ENCODE peak calls at places on chromosomes 11 and 22, in six cellular contexts. J is IMR-90; Z is A549; D is body of pancreas; A is breast epithelium; K is naive thymus-derived CD4-positive, alpha-beta T cell. L is an unnamed sample.
A peak's percentile ranks its signal among the peaks of the same experiment; 100 is the strongest.

GRCh38 chr11:30228323-30228884 is 2.4 kb upstream of the FSHB start:
- DNase-seq in Z (no peak), K (no peak), A (no peak), J (no peak), D (no peak), L (no peak)

GRCh38 chr11:7353100-7353499 is 101.4 kb downstream of the SYT9 start:
- DNase-seq in K (no peak), J (no peak), A (no peak), Z (peak; percentile 43), D (no peak), L (no peak)

GRCh38 chr11:134120921-134121526 is 52.2 kb downstream of the JAM3 start:
- DNase-seq in Z (no peak), A (no peak), K (no peak), D (no peak), J (peak; percentile 52), L (no peak)

GRCh38 chr11:33575311-33575710 is 125.3 kb downstream of the C11orf91 start:
- DNase-seq in D (no peak), Z (no peak), K (no peak), A (no peak), J (no peak), L (no peak)

GRCh38 chr11:46272816-46273427 is 4.5 kb upstream of the CREB3L1 start:
- DNase-seq in D (peak; percentile 75), K (no peak), A (no peak), Z (no peak), J (peak; percentile 76), L (no peak)

GRCh38 chr11:28674432-28675076 is 566.4 kb downstream of the METTL15 start:
- DNase-seq in D (no peak), J (peak; percentile 67), A (no peak), Z (peak; percentile 27), K (no peak), L (no peak)

GRCh38 chr11:35390737-35391682 is 28.3 kb downstream of the SLC1A2 start:
- DNase-seq in K (no peak), D (peak; percentile 72), A (no peak), J (peak; percentile 89), Z (peak; percentile 73), L (no peak)

GRCh38 chr11:109309153-109309552 is 112.8 kb upstream of the C11orf87 start:
- DNase-seq in D (no peak), Z (no peak), K (no peak), A (no peak), J (no peak), L (no peak)

GRCh38 chr22:48485144-48486135 is 1342.2 kb downstream of the BRD1 start:
- DNase-seq in A (peak; percentile 50), J (no peak), K (no peak), Z (no peak), D (no peak), L (no peak)

GRCh38 chr11:88414981-88415391 is 77.5 kb upstream of the CTSC start:
- DNase-seq in J (peak; percentile 44), Z (no peak), D (no peak), K (no peak), A (no peak), L (peak; percentile 18)

GRCh38 chr11:104003491-104003890 is 32.9 kb upstream of the DDI1 start:
- DNase-seq in K (no peak), J (peak; percentile 64), D (no peak), A (no peak), Z (no peak), L (no peak)

GRCh38 chr11:114275295-114275694 is 20.9 kb upstream of the NNMT start:
- DNase-seq in D (no peak), J (no peak), K (no peak), Z (no peak), A (no peak), L (no peak)

GRCh38 chr11:46410021-46410420 is 18.4 kb upstream of the CHRM4 start:
- DNase-seq in Z (peak; percentile 46), D (no peak), K (no peak), A (no peak), J (no peak), L (no peak)

GRCh38 chr11:36088234-36088975 is 144.5 kb downstream of the LDLRAD3 start:
- DNase-seq in Z (no peak), K (no peak), A (no peak), D (no peak), J (peak; percentile 44), L (no peak)

GRCh38 chr11:74683941-74684481 is 47.2 kb downstream of the CHRDL2 start:
- DNase-seq in K (no peak), D (peak; percentile 4), Z (no peak), A (no peak), J (peak; percentile 71), L (no peak)

DNA sequence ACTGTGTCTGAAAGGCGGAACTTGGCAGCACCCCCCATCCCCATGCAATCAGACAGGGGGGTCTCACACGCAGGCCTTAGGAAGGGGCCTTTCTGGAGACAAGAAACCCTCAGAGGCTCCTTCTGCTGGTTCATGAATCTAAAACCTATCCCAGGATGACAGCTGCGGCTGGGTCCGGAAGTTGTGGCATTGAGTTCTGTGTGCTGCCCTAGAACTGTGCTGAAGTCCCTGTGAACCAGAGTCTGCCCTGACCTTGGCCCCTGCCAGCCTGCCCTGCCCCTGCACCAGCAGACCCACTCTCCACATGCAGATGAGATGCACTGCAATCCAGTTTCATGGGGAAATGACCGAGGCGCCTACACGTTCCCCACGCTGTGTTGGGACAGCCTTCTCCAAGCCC is 268.0 kb downstream of the CTTN start:
- DNase-seq in J (no peak), A (no peak), K (no peak), Z (no peak), D (no peak), L (no peak)
- H3K9me3 ChIP-seq in J (no peaks in the 10 kb centered on the region), A (no peaks in the 10 kb centered on the region), K (no peaks in the 10 kb centered on the region), Z (no peaks in the 10 kb centered on the region), D (no peaks in the 10 kb centered on the region), L (no peaks in the 10 kb centered on the region)

DNA sequence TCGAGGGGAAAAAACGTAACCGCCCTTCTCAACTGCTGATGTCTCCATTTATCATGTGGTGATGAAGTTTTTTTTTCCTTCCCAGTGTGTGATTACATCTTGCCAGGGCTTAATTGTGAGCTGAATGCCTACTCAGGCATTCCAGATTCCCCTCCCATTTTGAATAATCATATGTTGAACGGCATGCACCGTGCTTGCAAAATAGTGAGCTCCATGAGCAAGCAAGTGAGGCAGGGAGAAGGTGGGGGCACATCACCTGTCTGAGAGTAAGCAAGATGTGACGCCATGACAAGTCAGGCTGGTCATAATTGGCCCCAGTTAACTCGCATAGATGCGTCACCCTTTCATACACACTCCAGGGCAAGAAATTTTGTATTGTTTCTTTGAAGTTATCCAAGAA is 2.7 kb upstream of the TOB2 start:
- DNase-seq in K (no peak), D (no peak), A (no peak), J (no peak), Z (no peak), L (no peak)
- H3K9me3 ChIP-seq in K (no peaks in the 10 kb centered on the region), D (no peaks in the 10 kb centered on the region), A (no peaks in the 10 kb centered on the region), J (no peaks in the 10 kb centered on the region), Z (no peaks in the 10 kb centered on the region), L (no peaks in the 10 kb centered on the region)

DNA sequence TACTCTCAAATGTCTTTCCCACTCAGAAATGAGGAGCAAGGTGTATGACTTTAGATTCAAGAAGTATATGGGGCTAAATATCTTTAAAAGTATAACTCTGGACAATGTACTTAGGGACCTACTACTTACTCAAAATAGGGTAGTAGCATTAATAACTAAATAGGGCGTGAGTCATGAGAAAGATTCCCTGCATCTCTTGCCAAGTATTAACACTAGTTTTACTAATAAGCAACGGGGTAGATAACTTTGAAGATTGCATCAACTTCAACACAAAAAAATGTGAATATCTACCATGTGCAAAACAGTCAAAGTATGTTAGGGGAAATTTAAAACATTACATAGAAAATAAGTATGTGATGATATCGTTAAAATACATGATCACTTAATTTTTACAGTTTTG is 99.6 kb downstream of the PGR start:
- DNase-seq in Z (no peak), J (no peak), K (no peak), D (no peak), A (no peak), L (no peak)
- H3K9me3 ChIP-seq in Z (no peaks in the 10 kb centered on the region), J (no peaks in the 10 kb centered on the region), K (no peaks in the 10 kb centered on the region), D (no peaks in the 10 kb centered on the region), A (no peaks in the 10 kb centered on the region), L (no peaks in the 10 kb centered on the region)

GRCh38 chr11:70586261-70587094 is 188.1 kb downstream of the CTTN start:
- DNase-seq in A (no peak), D (no peak), Z (no peak), K (no peak), J (no peak), L (no peak)
- H3K9me3 ChIP-seq in A (no peaks in the 10 kb centered on the region), D (no peaks in the 10 kb centered on the region), Z (no peaks in the 10 kb centered on the region), K (no peaks in the 10 kb centered on the region), J (no peaks in the 10 kb centered on the region), L (no peaks in the 10 kb centered on the region)

GRCh38 chr11:66365711-66366619 is 5.6 kb downstream of the SLC29A2 start:
- DNase-seq in A (no peak), Z (no peak), J (no peak), K (no peak), D (no peak), L (no peak)

GRCh38 chr11:66366844-66367477 is 4.6 kb downstream of the SLC29A2 start:
- DNase-seq in A (no peak), Z (no peak), D (no peak), J (no peak), K (no peak), L (no peak)

GRCh38 chr11:66369073-66369894 is 2.3 kb downstream of the SLC29A2 start:
- DNase-seq in Z (no peak), A (no peak), K (no peak), J (no peak), D (no peak), L (no peak)

GRCh38 chr11:66367561-66368312 is 3.8 kb downstream of the SLC29A2 start:
- DNase-seq in D (no peak), J (no peak), Z (no peak), K (no peak), A (no peak), L (no peak)

DNA sequence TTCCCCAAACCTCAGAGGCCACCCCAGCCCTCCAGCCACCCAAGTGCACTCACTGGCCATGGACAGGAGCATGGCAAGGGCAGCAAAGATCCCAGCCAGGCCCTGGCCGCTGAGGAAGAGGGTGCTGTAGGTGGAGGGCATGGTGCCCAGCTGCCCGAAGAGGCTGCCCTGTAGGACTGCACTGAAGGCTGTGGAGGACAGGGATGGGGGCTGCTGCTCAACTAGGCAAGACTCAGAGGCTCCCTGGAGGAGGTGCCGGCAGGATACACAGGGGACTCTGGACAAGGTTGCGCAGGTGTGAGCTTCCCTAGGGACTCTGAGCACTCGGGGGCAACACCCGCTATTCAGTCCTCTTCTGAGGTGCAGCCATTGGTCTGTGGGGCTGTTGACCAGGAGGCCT is 3.1 kb downstream of the SLC29A2 start:
- DNase-seq in J (no peak), Z (no peak), D (no peak), K (no peak), A (no peak), L (no peak)
- H3K9me3 ChIP-seq in J (no peaks in the 10 kb centered on the region), Z (no peaks in the 10 kb centered on the region), D (no peaks in the 10 kb centered on the region), K (no peaks in the 10 kb centered on the region), A (no peaks in the 10 kb centered on the region), L (no peaks in the 10 kb centered on the region)